ENCODE peak calls at places on chromosomes 12 and 14, in ten cellular contexts. A is pancreas; Z is dorsolateral prefrontal cortex; D is DMS153; L is RCC 7860; T is IMR-90; Y is colonic mucosa; F is CD8-positive, alpha-beta memory T cell; G is EH; K is NAMALWA. R is an unnamed sample.
A peak's percentile ranks its signal among the peaks of the same experiment; 100 is the strongest.

GRCh38 chr12:103858953-103859601 is 18.0 kb upstream of the NT5DC3 start:
- DNase-seq in A (no peak), Z (no peak), D (no peak), L (peak; percentile 91), T (peak; percentile 98), Y (peak; percentile 85), F (no peak), G (peak; percentile 98), K (no peak), R (peak; percentile 35)

GRCh38 chr12:1132309-1132708 is 141.3 kb downstream of the ERC1 start:
- DNase-seq in A (no peak), Z (no peak), D (no peak), L (no peak), T (no peak), Y (no peak), F (no peak), G (no peak), K (no peak), R (no peak)

GRCh38 chr14:55129086-55129427 is at the start of gene LGALS3:
- DNase-seq in A (peak; percentile 72), Z (no peak), D (no peak), L (no peak), T (peak; percentile 51), Y (peak; percentile 88), F (peak; percentile 57), G (peak; percentile 72), K (no peak), R (peak; percentile 92)

GRCh38 chr12:115222220-115222619 is 538.2 kb upstream of the TBX3 start:
- DNase-seq in A (no peak), Z (no peak), D (no peak), L (no peak), T (no peak), Y (no peak), F (no peak), G (no peak), K (no peak), R (no peak)

GRCh38 chr14:54797986-54798385 is 104.6 kb downstream of the GCH1 start:
- DNase-seq in A (no peak), Z (no peak), D (no peak), L (no peak), T (no peak), Y (no peak), F (no peak), G (no peak), K (no peak), R (no peak)

GRCh38 chr14:100466111-100466856 is 120.9 kb downstream of the BEGAIN start:
- DNase-seq in A (no peak), Z (no peak), D (no peak), L (no peak), T (no peak), Y (no peak), F (no peak), G (no peak), K (no peak), R (peak; percentile 60)

GRCh38 chr12:93974252-93974651 is 174.1 kb upstream of the PLXNC1 start:
- DNase-seq in A (no peak), Z (peak; percentile 58), D (no peak), L (no peak), T (no peak), Y (no peak), F (no peak), G (peak; percentile 18), K (no peak), R (no peak)

GRCh38 chr12:58586762-58587161 is 333.5 kb downstream of the LRIG3 start:
- DNase-seq in A (no peak), Z (no peak), D (no peak), L (no peak), T (no peak), Y (no peak), F (no peak), G (no peak), K (no peak), R (no peak)

GRCh38 chr14:29851397-29851796 is 76.2 kb downstream of the PRKD1 start:
- DNase-seq in A (no peak), Z (no peak), D (no peak), L (no peak), T (no peak), Y (no peak), F (no peak), G (peak; percentile 85), K (no peak), R (no peak)